ENCODE peak calls at places on chromosomes 11 and 22, in ten cellular contexts. J, W, F, X, E, R, N, Z, T and U are unnamed samples.

GRCh38 chr11:42901084-42901483 is 410.7 kb upstream of the API5 start:
- DNase-seq in X (no peak), J (no peak), F (no peak), Z (no peak), T (no peak), E (no peak), W (no peak), R (no peak), N (no peak), U (no peak)

GRCh38 chr11:114132944-114133394 is 73.5 kb downstream of the ZBTB16 start:
- DNase-seq in X (no peak), Z (peak), E (no peak), T (peak), R (no peak), F (no peak), J (no peak), W (peak), N (no peak), U (no peak)

GRCh38 chr22:46031965-46032851 is 55.2 kb upstream of the WNT7B start:
- DNase-seq in J (no peak), T (no peak), F (peak), W (peak), N (no peak), R (no peak), X (no peak), Z (no peak), E (no peak), U (no peak)

GRCh38 chr11:36672815-36673450 is 74.9 kb upstream of the RAG2 start:
- DNase-seq in E (no peak), J (no peak), F (no peak), W (no peak), R (peak), X (peak), Z (peak), N (peak), T (peak), U (no peak)

GRCh38 chr11:69265210-69265609 is 28.7 kb upstream of the MYEOV start:
- DNase-seq in Z (no peak), E (no peak), J (no peak), F (no peak), T (no peak), R (no peak), N (no peak), X (no peak), W (no peak), U (no peak)

GRCh38 chr11:3135491-3136440 is 29.3 kb downstream of the OSBPL5 start:
- DNase-seq in J (no peak), E (no peak), W (peak), T (no peak), X (no peak), N (no peak), Z (no peak), F (peak), R (no peak), U (no peak)

GRCh38 chr11:75072582-75072981 is 24.1 kb downstream of the OR2AT4 start:
- DNase-seq in N (no peak), R (no peak), W (no peak), E (no peak), F (peak), J (no peak), Z (no peak), T (no peak), X (no peak), U (no peak)

GRCh38 chr22:50542416-50542927 is 3.2 kb upstream of the KLHDC7B start:
- DNase-seq in E (no peak), N (no peak), F (no peak), W (no peak), J (no peak), T (no peak), Z (no peak), X (no peak), R (no peak), U (no peak)

GRCh38 chr11:122354029-122354697 is 238.1 kb upstream of the BLID start:
- DNase-seq in N (no peak), F (no peak), Z (peak), T (peak), E (no peak), W (no peak), J (no peak), X (no peak), R (no peak), U (no peak)

GRCh38 chr11:12901874-12902481 is 107.1 kb upstream of the RASSF10 start:
- DNase-seq in E (no peak), T (no peak), W (no peak), J (no peak), R (no peak), F (no peak), Z (peak), N (no peak), X (no peak), U (no peak)

GRCh38 chr11:7487360-7487759 is 2.1 kb downstream of the OLFML1 start:
- DNase-seq in N (no peak), T (no peak), R (no peak), F (no peak), E (no peak), Z (no peak), X (no peak), W (no peak), J (no peak), U (no peak)

GRCh38 chr11:76175731-76176303 is 30.5 kb downstream of the WNT11 start:
- DNase-seq in T (no peak), J (no peak), F (no peak), E (no peak), X (no peak), Z (no peak), W (no peak), R (no peak), N (no peak), U (no peak)

GRCh38 chr22:35732116-35732515 is 14.4 kb downstream of the APOL5 start:
- DNase-seq in T (no peak), J (no peak), N (no peak), F (no peak), W (no peak), Z (no peak), X (no peak), R (no peak), E (no peak), U (no peak)

GRCh38 chr11:64269380-64270234 is 14.9 kb downstream of the BAD start:
- DNase-seq in E (peak), Z (peak), N (peak), X (peak), J (peak), W (peak), T (peak), F (peak), R (peak), U (peak)
- TF ChIP-seq CTCF in E (peak), Z (no peak), N (peak), X (no peak), J (no peak), W (no peak), T (peak), F (peak), R (no peak), U (peak)

GRCh38 chr11:64650923-64651523 is 60.0 kb downstream of the SLC22A12 start:
- DNase-seq in X (no peak), Z (peak), R (peak), N (no peak), W (no peak), T (peak), E (no peak), F (peak), J (no peak), U (no peak)

GRCh38 chr11:64648551-64648950 is 57.5 kb downstream of the SLC22A12 start:
- DNase-seq in F (no peak), E (no peak), N (no peak), W (no peak), X (no peak), J (no peak), Z (no peak), T (no peak), R (no peak), U (no peak)

GRCh38 chr11:64652586-64653387 is 61.8 kb downstream of the SLC22A12 start:
- DNase-seq in J (peak), F (peak), E (peak), X (no peak), T (peak), N (peak), R (peak), W (peak), Z (peak), U (peak)

GRCh38 chr11:64647019-64647805 is 56.2 kb downstream of the SLC22A12 start:
- DNase-seq in R (no peak), F (no peak), W (no peak), J (no peak), X (no peak), E (no peak), T (no peak), N (no peak), Z (no peak), U (no peak)

GRCh38 chr11:64649304-64649703 is 58.3 kb downstream of the SLC22A12 start:
- DNase-seq in Z (no peak), J (no peak), X (no peak), F (peak), N (no peak), T (peak), R (no peak), E (no peak), W (no peak), U (no peak)
- TF ChIP-seq CTCF in Z (peak), J (no peak), X (peak), F (peak), N (peak), T (peak), R (peak), E (peak), W (no peak), U (peak)

DNA sequence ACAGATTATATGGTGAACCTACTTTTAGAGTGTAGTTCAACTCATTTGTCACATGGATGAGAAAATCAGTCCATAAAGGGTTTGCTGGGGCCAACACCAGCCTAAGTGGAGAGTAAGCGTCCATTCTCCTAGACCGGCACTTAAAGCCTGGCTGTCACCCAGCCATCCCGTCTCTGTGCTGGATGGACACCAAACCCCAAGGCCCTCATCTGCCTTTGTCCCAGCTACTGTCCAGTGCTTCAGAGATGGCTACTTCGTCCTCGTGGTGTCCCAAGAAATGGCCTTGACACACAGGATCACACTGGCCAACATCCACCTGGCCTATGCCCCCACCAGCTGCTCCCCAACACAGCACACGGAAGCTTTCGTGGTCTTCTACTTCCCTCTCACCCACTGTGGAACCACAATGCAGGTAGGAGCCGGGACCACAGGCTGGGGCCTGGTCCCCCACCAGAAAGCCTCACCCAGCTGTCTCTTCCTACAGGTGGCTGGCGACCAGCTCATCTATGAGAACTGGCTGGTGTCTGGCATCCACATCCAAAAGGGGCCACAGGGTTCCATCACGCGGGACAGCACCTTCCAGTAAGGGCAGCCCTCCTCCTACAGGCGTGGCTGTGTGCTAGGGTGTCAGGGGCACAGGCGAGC is 3.5 kb downstream of the ZP1 start:
- DNase-seq in N (no peak), T (no peak), F (no peak), R (no peak), E (no peak), X (no peak), W (peak), Z (no peak), J (no peak), U (no peak)
- TF ChIP-seq CTCF in N (no peak), T (no peak), F (no peak), R (no peak), E (no peak), X (no peak), W (no peak), Z (no peak), J (no peak), U (no peak)

GRCh38 chr11:68011046-68011943 is 1.2 kb downstream of the ALDH3B1 start:
- DNase-seq in X (no peak), N (no peak), E (no peak), Z (peak), R (no peak), W (no peak), J (no peak), F (no peak), T (no peak), U (no peak)

GRCh38 chr11:68007498-68008380 is 2.4 kb upstream of the ALDH3B1 start:
- DNase-seq in N (no peak), F (no peak), X (no peak), T (no peak), J (no peak), E (no peak), W (peak), R (no peak), Z (no peak), U (no peak)

GRCh38 chr11:68008381-68009337 is 1.5 kb upstream of the ALDH3B1 start:
- DNase-seq in W (peak), E (no peak), N (no peak), J (no peak), R (peak), F (no peak), T (no peak), Z (no peak), X (no peak), U (no peak)

GRCh38 chr11:68010058-68011041 is at the start of gene ALDH3B1:
- DNase-seq in E (no peak), X (peak), Z (peak), F (peak), T (peak), W (peak), R (peak), N (peak), J (no peak), U (peak)

GRCh38 chr11:68009391-68010000 is 631 bp upstream of the ALDH3B1 start:
- DNase-seq in E (no peak), T (peak), Z (peak), R (no peak), F (no peak), W (no peak), N (no peak), X (no peak), J (no peak), U (no peak)
- TF ChIP-seq CTCF in E (no peak), T (peak), Z (no peak), R (peak), F (peak), W (no peak), N (no peak), X (peak), J (no peak), U (no peak)